ENCODE peak calls at places on chromosome 21, in four cellular contexts. One of them, this sample, is unnamed.

GRCh38 chr21:29349702-29350101 is 51.0 kb downstream of the BACH1 start:
- DNase-seq in stimulated activated CD4-positive, alpha-beta T cell treated with anti-CD3 and anti-CD28 coated beads, TNF-alpha, amount 100 ng/mL, for 4 hours: no peak
- DNase-seq in GM12891: no peak
- DNase-seq in cardiac fibroblast: no peak
- DNase-seq in this sample: no peak

GRCh38 chr21:46384556-46384955 is 60.6 kb downstream of the PCNT start:
- DNase-seq in cardiac fibroblast: no peak
- DNase-seq in stimulated activated CD4-positive, alpha-beta T cell treated with anti-CD3 and anti-CD28 coated beads, TNF-alpha, amount 100 ng/mL, for 4 hours: no peak
- DNase-seq in GM12891: no peak
- DNase-seq in this sample: no peak

GRCh38 chr21:27581168-27581567 is 614.3 kb upstream of the ADAMTS5 start:
- DNase-seq in GM12891: no peak
- DNase-seq in cardiac fibroblast: peak; percentile 61
- DNase-seq in stimulated activated CD4-positive, alpha-beta T cell treated with anti-CD3 and anti-CD28 coated beads, TNF-alpha, amount 100 ng/mL, for 4 hours: no peak
- DNase-seq in this sample: no peak

GRCh38 chr21:38743772-38744529 is 61.8 kb upstream of the ETS2 start:
- DNase-seq in cardiac fibroblast: no peak
- DNase-seq in stimulated activated CD4-positive, alpha-beta T cell treated with anti-CD3 and anti-CD28 coated beads, TNF-alpha, amount 100 ng/mL, for 4 hours: no peak
- DNase-seq in GM12891: no peak
- DNase-seq in this sample: no peak

GRCh38 chr21:45542242-45542666 is at the start of gene SLC19A1:
- DNase-seq in GM12891: peak; percentile 98
- DNase-seq in stimulated activated CD4-positive, alpha-beta T cell treated with anti-CD3 and anti-CD28 coated beads, TNF-alpha, amount 100 ng/mL, for 4 hours: peak; percentile 70
- DNase-seq in cardiac fibroblast: peak; percentile 43
- DNase-seq in this sample: peak; percentile 98

GRCh38 chr21:44897326-44898010 is 23.2 kb downstream of the ITGB2 start:
- DNase-seq in cardiac fibroblast: no peak
- DNase-seq in GM12891: no peak
- DNase-seq in stimulated activated CD4-positive, alpha-beta T cell treated with anti-CD3 and anti-CD28 coated beads, TNF-alpha, amount 100 ng/mL, for 4 hours: no peak
- DNase-seq in this sample: no peak

GRCh38 chr21:35559128-35559831 is 501.0 kb downstream of the SETD4 start:
- DNase-seq in GM12891: no peak
- DNase-seq in cardiac fibroblast: peak; percentile 98
- DNase-seq in stimulated activated CD4-positive, alpha-beta T cell treated with anti-CD3 and anti-CD28 coated beads, TNF-alpha, amount 100 ng/mL, for 4 hours: no peak
- DNase-seq in this sample: no peak

GRCh38 chr21:34579411-34579810 is 35.5 kb downstream of the RCAN1 start:
- DNase-seq in cardiac fibroblast: peak; percentile 87
- DNase-seq in GM12891: no peak
- DNase-seq in stimulated activated CD4-positive, alpha-beta T cell treated with anti-CD3 and anti-CD28 coated beads, TNF-alpha, amount 100 ng/mL, for 4 hours: no peak
- DNase-seq in this sample: no peak

GRCh38 chr21:33384851-33385331 is 18.3 kb upstream of the IFNGR2 start:
- DNase-seq in cardiac fibroblast: no peak
- DNase-seq in GM12891: no peak
- DNase-seq in stimulated activated CD4-positive, alpha-beta T cell treated with anti-CD3 and anti-CD28 coated beads, TNF-alpha, amount 100 ng/mL, for 4 hours: no peak
- DNase-seq in this sample: no peak

GRCh38 chr21:46113497-46114176 is 15.7 kb downstream of the COL6A2 start:
- DNase-seq in cardiac fibroblast: no peak
- DNase-seq in GM12891: peak; percentile 16
- DNase-seq in stimulated activated CD4-positive, alpha-beta T cell treated with anti-CD3 and anti-CD28 coated beads, TNF-alpha, amount 100 ng/mL, for 4 hours: no peak
- DNase-seq in this sample: peak; percentile 17

GRCh38 chr21:45883090-45883489 is 98.5 kb upstream of the COL6A1 start:
- DNase-seq in GM12891: no peak
- DNase-seq in stimulated activated CD4-positive, alpha-beta T cell treated with anti-CD3 and anti-CD28 coated beads, TNF-alpha, amount 100 ng/mL, for 4 hours: no peak
- DNase-seq in cardiac fibroblast: no peak
- DNase-seq in this sample: no peak

GRCh38 chr21:31665397-31665796 is 5.9 kb downstream of the SOD1 start:
- DNase-seq in cardiac fibroblast: peak; percentile 15
- DNase-seq in GM12891: no peak
- DNase-seq in stimulated activated CD4-positive, alpha-beta T cell treated with anti-CD3 and anti-CD28 coated beads, TNF-alpha, amount 100 ng/mL, for 4 hours: no peak
- DNase-seq in this sample: no peak

GRCh38 chr21:42413093-42413492 is 9.4 kb downstream of the UBASH3A start:
- DNase-seq in stimulated activated CD4-positive, alpha-beta T cell treated with anti-CD3 and anti-CD28 coated beads, TNF-alpha, amount 100 ng/mL, for 4 hours: no peak
- DNase-seq in cardiac fibroblast: no peak
- DNase-seq in GM12891: no peak
- DNase-seq in this sample: no peak

GRCh38 chr21:16587141-16587570 is 857.4 kb downstream of the USP25 start:
- DNase-seq in stimulated activated CD4-positive, alpha-beta T cell treated with anti-CD3 and anti-CD28 coated beads, TNF-alpha, amount 100 ng/mL, for 4 hours: no peak
- DNase-seq in GM12891: no peak
- DNase-seq in cardiac fibroblast: peak; percentile 93
- DNase-seq in this sample: no peak

GRCh38 chr21:42063578-42064521 is 7.3 kb upstream of the UMODL1 start:
- DNase-seq in stimulated activated CD4-positive, alpha-beta T cell treated with anti-CD3 and anti-CD28 coated beads, TNF-alpha, amount 100 ng/mL, for 4 hours: peak; percentile 42
- DNase-seq in GM12891: no peak
- DNase-seq in cardiac fibroblast: no peak
- DNase-seq in this sample: peak; percentile 50

GRCh38 chr21:44516828-44517174 is 23.2 kb downstream of the KRTAP10-1 start:
- DNase-seq in cardiac fibroblast: no peak
- DNase-seq in stimulated activated CD4-positive, alpha-beta T cell treated with anti-CD3 and anti-CD28 coated beads, TNF-alpha, amount 100 ng/mL, for 4 hours: no peak
- DNase-seq in GM12891: no peak
- DNase-seq in this sample: no peak

GRCh38 chr21:28215214-28215954 is 777.3 kb downstream of the LTN1 start:
- DNase-seq in GM12891: no peak
- DNase-seq in stimulated activated CD4-positive, alpha-beta T cell treated with anti-CD3 and anti-CD28 coated beads, TNF-alpha, amount 100 ng/mL, for 4 hours: no peak
- DNase-seq in cardiac fibroblast: peak; percentile 74
- DNase-seq in this sample: no peak

GRCh38 chr21:41410767-41411448 is 15.1 kb upstream of the MX1 start:
- DNase-seq in stimulated activated CD4-positive, alpha-beta T cell treated with anti-CD3 and anti-CD28 coated beads, TNF-alpha, amount 100 ng/mL, for 4 hours: no peak
- DNase-seq in cardiac fibroblast: no peak
- DNase-seq in GM12891: no peak
- DNase-seq in this sample: no peak

GRCh38 chr21:25453524-25453923 is 153.8 kb downstream of the MRPL39 start:
- DNase-seq in GM12891: no peak
- DNase-seq in stimulated activated CD4-positive, alpha-beta T cell treated with anti-CD3 and anti-CD28 coated beads, TNF-alpha, amount 100 ng/mL, for 4 hours: no peak
- DNase-seq in cardiac fibroblast: peak; percentile 19
- DNase-seq in this sample: no peak

GRCh38 chr21:43957629-43958362 is 54.3 kb upstream of the TRAPPC10 start:
- DNase-seq in stimulated activated CD4-positive, alpha-beta T cell treated with anti-CD3 and anti-CD28 coated beads, TNF-alpha, amount 100 ng/mL, for 4 hours: no peak
- DNase-seq in GM12891: peak; percentile 42
- DNase-seq in cardiac fibroblast: no peak
- DNase-seq in this sample: peak; percentile 41

GRCh38 chr21:37060296-37060695 is 12.6 kb downstream of the PIGP start:
- DNase-seq in GM12891: no peak
- DNase-seq in stimulated activated CD4-positive, alpha-beta T cell treated with anti-CD3 and anti-CD28 coated beads, TNF-alpha, amount 100 ng/mL, for 4 hours: no peak
- DNase-seq in cardiac fibroblast: peak; percentile 97
- DNase-seq in this sample: no peak

GRCh38 chr21:34200288-34200905 is 127.0 kb downstream of the MRPS6 start:
- DNase-seq in stimulated activated CD4-positive, alpha-beta T cell treated with anti-CD3 and anti-CD28 coated beads, TNF-alpha, amount 100 ng/mL, for 4 hours: no peak
- DNase-seq in GM12891: no peak
- DNase-seq in cardiac fibroblast: peak; percentile 35
- DNase-seq in this sample: no peak

GRCh38 chr21:37615962-37616361 is 249.4 kb downstream of the DYRK1A start:
- DNase-seq in GM12891: no peak
- DNase-seq in cardiac fibroblast: no peak
- DNase-seq in stimulated activated CD4-positive, alpha-beta T cell treated with anti-CD3 and anti-CD28 coated beads, TNF-alpha, amount 100 ng/mL, for 4 hours: no peak
- DNase-seq in this sample: no peak

GRCh38 chr21:45441431-45442255 is 36.7 kb downstream of the COL18A1 start:
- DNase-seq in stimulated activated CD4-positive, alpha-beta T cell treated with anti-CD3 and anti-CD28 coated beads, TNF-alpha, amount 100 ng/mL, for 4 hours: no peak
- DNase-seq in GM12891: no peak
- DNase-seq in cardiac fibroblast: no peak
- DNase-seq in this sample: no peak

GRCh38 chr21:38032402-38032801 is 116.1 kb upstream of the KCNJ6 start:
- DNase-seq in cardiac fibroblast: no peak
- DNase-seq in GM12891: no peak
- DNase-seq in stimulated activated CD4-positive, alpha-beta T cell treated with anti-CD3 and anti-CD28 coated beads, TNF-alpha, amount 100 ng/mL, for 4 hours: no peak
- DNase-seq in this sample: no peak

GRCh38 chr21:42571391-42572150 is 57.9 kb downstream of the SLC37A1 start:
- DNase-seq in GM12891: no peak
- DNase-seq in stimulated activated CD4-positive, alpha-beta T cell treated with anti-CD3 and anti-CD28 coated beads, TNF-alpha, amount 100 ng/mL, for 4 hours: no peak
- DNase-seq in cardiac fibroblast: no peak
- DNase-seq in this sample: no peak

GRCh38 chr21:38486705-38487104 is 11.6 kb downstream of the ERG start:
- DNase-seq in cardiac fibroblast: peak; percentile 13
- DNase-seq in GM12891: no peak
- DNase-seq in stimulated activated CD4-positive, alpha-beta T cell treated with anti-CD3 and anti-CD28 coated beads, TNF-alpha, amount 100 ng/mL, for 4 hours: no peak
- DNase-seq in this sample: no peak

GRCh38 chr21:41507521-41508414 is at the start of gene TMPRSS2:
- DNase-seq in cardiac fibroblast: no peak
- DNase-seq in stimulated activated CD4-positive, alpha-beta T cell treated with anti-CD3 and anti-CD28 coated beads, TNF-alpha, amount 100 ng/mL, for 4 hours: no peak
- DNase-seq in GM12891: no peak
- DNase-seq in this sample: no peak

GRCh38 chr21:35108887-35109286 is 59.8 kb upstream of the RUNX1 start:
- DNase-seq in stimulated activated CD4-positive, alpha-beta T cell treated with anti-CD3 and anti-CD28 coated beads, TNF-alpha, amount 100 ng/mL, for 4 hours: no peak
- DNase-seq in GM12891: no peak
- DNase-seq in cardiac fibroblast: no peak
- DNase-seq in this sample: no peak

GRCh38 chr21:28160378-28160777 is 832.3 kb downstream of the LTN1 start:
- DNase-seq in cardiac fibroblast: peak; percentile 28
- DNase-seq in stimulated activated CD4-positive, alpha-beta T cell treated with anti-CD3 and anti-CD28 coated beads, TNF-alpha, amount 100 ng/mL, for 4 hours: no peak
- DNase-seq in GM12891: no peak
- DNase-seq in this sample: no peak

GRCh38 chr21:36551731-36552457 is 72.0 kb upstream of the CLDN14 start:
- DNase-seq in GM12891: no peak
- DNase-seq in stimulated activated CD4-positive, alpha-beta T cell treated with anti-CD3 and anti-CD28 coated beads, TNF-alpha, amount 100 ng/mL, for 4 hours: no peak
- DNase-seq in cardiac fibroblast: peak; percentile 77
- DNase-seq in this sample: no peak

GRCh38 chr21:42574234-42575027 is 60.8 kb downstream of the SLC37A1 start:
- DNase-seq in stimulated activated CD4-positive, alpha-beta T cell treated with anti-CD3 and anti-CD28 coated beads, TNF-alpha, amount 100 ng/mL, for 4 hours: no peak
- DNase-seq in cardiac fibroblast: peak; percentile 38
- DNase-seq in GM12891: no peak
- DNase-seq in this sample: no peak

GRCh38 chr21:17819878-17820232 is 699 bp upstream of the C21orf91 start:
- DNase-seq in GM12891: peak; percentile 15
- DNase-seq in stimulated activated CD4-positive, alpha-beta T cell treated with anti-CD3 and anti-CD28 coated beads, TNF-alpha, amount 100 ng/mL, for 4 hours: no peak
- DNase-seq in cardiac fibroblast: no peak
- DNase-seq in this sample: peak; percentile 12